ENCODE peak calls at places on chromosomes 6 and 20, in ten cellular contexts. G, Y, S, V, K, O, J, T, M and D are unnamed samples.

GRCh38 chr6:422423-423061 is 31.0 kb downstream of the IRF4 start:
- DNase-seq in Y (no peak), V (peak; percentile 91), T (no peak), M (no peak), S (peak; percentile 99), K (no peak), O (no peak), G (peak; percentile 98), J (no peak), D (peak; percentile 94)

GRCh38 chr6:87909849-87910248 is 137.8 kb upstream of the SPACA1 start:
- DNase-seq in J (no peak), S (peak; percentile 19), O (no peak), T (no peak), G (peak; percentile 86), V (peak; percentile 85), M (no peak), K (no peak), Y (no peak), D (peak; percentile 83)

GRCh38 chr20:54356726-54357235 is 118.6 kb upstream of the DOK5 start:
- DNase-seq in O (no peak), M (no peak), Y (no peak), S (no peak), G (no peak), J (peak; percentile 73), K (no peak), T (no peak), V (no peak), D (no peak)

GRCh38 chr6:159981591-159982245 is 12.8 kb downstream of the IGF2R start:
- DNase-seq in T (no peak), V (no peak), Y (no peak), K (no peak), O (peak; percentile 37), G (peak; percentile 78), J (no peak), S (no peak), M (peak; percentile 60), D (peak; percentile 44)

GRCh38 chr6:28693751-28694443 is 168.2 kb downstream of the GPX5 start:
- DNase-seq in G (no peak), J (no peak), O (no peak), V (no peak), Y (peak; percentile 51), M (no peak), T (no peak), K (peak; percentile 42), S (no peak), D (no peak)

GRCh38 chr6:76843376-76843775 is 619.9 kb downstream of the HTR1B start:
- DNase-seq in M (no peak), G (no peak), J (no peak), V (no peak), S (no peak), O (no peak), K (no peak), T (no peak), Y (no peak), D (no peak)

GRCh38 chr6:154604120-154604519 is 93.6 kb upstream of the CNKSR3 start:
- DNase-seq in G (no peak), O (no peak), V (no peak), T (no peak), S (no peak), M (no peak), J (no peak), K (no peak), Y (no peak), D (no peak)

GRCh38 chr6:83873869-83874268 is 14.4 kb downstream of the CYB5R4 start:
- DNase-seq in S (no peak), M (no peak), J (no peak), Y (no peak), O (no peak), V (no peak), G (no peak), K (no peak), T (no peak), D (no peak)

GRCh38 chr6:111646942-111647341 is 41.3 kb upstream of the TRAF3IP2 start:
- DNase-seq in J (no peak), G (peak; percentile 87), T (no peak), Y (no peak), O (no peak), K (no peak), S (no peak), V (peak; percentile 55), M (no peak), D (peak; percentile 46)

GRCh38 chr20:48332555-48332954 is 495.2 kb downstream of the PREX1 start:
- DNase-seq in O (no peak), S (no peak), M (no peak), T (no peak), Y (no peak), K (no peak), J (peak; percentile 31), V (no peak), G (peak; percentile 58), D (no peak)

GRCh38 chr6:31557443-31558317 is 10.3 kb downstream of the NFKBIL1 start:
- DNase-seq in T (no peak), S (no peak), M (no peak), V (no peak), Y (no peak), K (no peak), J (no peak), O (no peak), G (no peak), D (no peak)